ENCODE peak calls at places on chromosome 21, in seven cellular contexts. F is heart left ventricle, U is brain microvascular endothelial cell, W is naive B cell, P is NCI-H1436, D is osteocyte, C is NCI-H1694. O is an unnamed sample.

GRCh38 chr21:36535618-36536241 is 55.8 kb upstream of the CLDN14 start:
- DNase-seq in F (no peak), U (no peak), W (no peak), P (no peak), D (no peak), C (no peak), O (no peak)

GRCh38 chr21:31804008-31804394 is 68.8 kb upstream of the HUNK start:
- DNase-seq in F (no peak), U (no peak), W (no peak), P (no peak), D (no peak), C (no peak), O (no peak)

GRCh38 chr21:18622383-18622782 is 218.8 kb upstream of the TMPRSS15 start:
- DNase-seq in F (no peak), U (no peak), W (no peak), P (no peak), D (no peak), C (no peak), O (no peak)

GRCh38 chr21:38804617-38805281 is 980 bp upstream of the ETS2 start:
- DNase-seq in F (peak; percentile 81), U (peak; percentile 79), W (no peak), P (peak; percentile 47), D (no peak), C (peak; percentile 54), O (peak; percentile 65)

GRCh38 chr21:45562401-45562800 is 20.2 kb upstream of the SLC19A1 start:
- DNase-seq in F (no peak), U (no peak), W (no peak), P (no peak), D (no peak), C (no peak), O (no peak)

GRCh38 chr21:38817371-38818335 is 11.9 kb downstream of the ETS2 start:
- DNase-seq in F (no peak), U (peak; percentile 87), W (no peak), P (no peak), D (peak; percentile 70), C (no peak), O (peak; percentile 34)

GRCh38 chr21:34695434-34695833 is 26.6 kb downstream of the CLIC6 start:
- DNase-seq in F (no peak), U (no peak), W (no peak), P (no peak), D (no peak), C (no peak), O (peak; percentile 41)

GRCh38 chr21:31187499-31187898 is 149.2 kb upstream of the KRTAP19-8 start:
- DNase-seq in F (no peak), U (no peak), W (no peak), P (no peak), D (no peak), C (no peak), O (no peak)

GRCh38 chr21:27570306-27570868 is 603.5 kb upstream of the ADAMTS5 start:
- DNase-seq in F (peak; percentile 63), U (peak; percentile 92), W (no peak), P (no peak), D (peak; percentile 84), C (no peak), O (peak; percentile 96)